ENCODE peak calls at places on chromosomes 13 and 19, in seven cellular contexts. P is lower lobe of right lung, N is prostate gland, H is heart right ventricle, T is mesenchymal stem cell, Z is ovary, M is transverse colon. O is an unnamed sample. For H3K4me1 and H3K36me3, the result is how much of the 10 kb centered on the place peaks cover.

GRCh38 chr19:5595129-5595528 is 27.4 kb upstream of the TINCR start:
- DNase-seq in N (no peak), H (no peak), M (no peak), Z (no peak), P (no peak), T (no peak), O (no peak)

GRCh38 chr13:39910833-39911232 is 255.4 kb downstream of the COG6 start:
- DNase-seq in N (no peak), Z (no peak), M (no peak), T (no peak), P (no peak), H (peak), O (no peak)

GRCh38 chr19:51354742-51355148 is 11.4 kb downstream of the ETFB start:
- DNase-seq in H (no peak), M (no peak), T (peak), N (no peak), Z (no peak), P (no peak), O (no peak)

GRCh38 chr19:29260477-29261317 is 47.7 kb upstream of the UQCRFS1 start:
- DNase-seq in M (no peak), P (no peak), N (no peak), T (no peak), Z (no peak), H (no peak), O (no peak)

GRCh38 chr19:53912653-53913052 is 3.6 kb downstream of the CACNG7 start:
- DNase-seq in T (no peak), N (no peak), P (no peak), M (no peak), Z (no peak), H (no peak), O (no peak)

GRCh38 chr19:8835877-8836276 is 3.7 kb downstream of the MBD3L1 start:
- DNase-seq in N (no peak), T (no peak), H (no peak), M (no peak), Z (no peak), P (no peak), O (no peak)

GRCh38 chr13:30607908-30608307 is 9.8 kb upstream of the USPL1 start:
- DNase-seq in T (no peak), H (no peak), Z (no peak), P (no peak), M (peak), N (no peak), O (no peak)

GRCh38 chr19:52667972-52668371 is 29.8 kb upstream of the ZNF83 start:
- DNase-seq in Z (no peak), M (no peak), N (no peak), P (no peak), T (no peak), H (no peak), O (no peak)

GRCh38 chr13:65336106-65336603 is 1894.0 kb downstream of the PCDH9 start:
- DNase-seq in T (no peak), H (no peak), M (no peak), P (no peak), N (no peak), Z (no peak), O (peak)

GRCh38 chr13:35690546-35690945 is 214.1 kb upstream of the MAB21L1 start:
- DNase-seq in M (no peak), Z (no peak), T (no peak), N (no peak), P (no peak), H (no peak), O (no peak)

GRCh38 chr13:23867027-23867491 is 22.1 kb downstream of the MIPEP start:
- DNase-seq in Z (no peak), M (no peak), T (peak), N (no peak), P (no peak), H (no peak), O (no peak)

GRCh38 chr19:13530720-13531119 is 24.4 kb upstream of the CACNA1A start:
- DNase-seq in T (no peak), P (no peak), H (no peak), N (no peak), M (no peak), Z (no peak), O (no peak)

GRCh38 chr19:20318616-20319015 is 151.6 kb downstream of the ZNF486 start:
- DNase-seq in P (no peak), Z (no peak), N (peak), H (no peak), M (no peak), T (no peak), O (no peak)

GRCh38 chr13:95181586-95181985 is 119.7 kb downstream of the ABCC4 start:
- DNase-seq in N (no peak), Z (no peak), P (no peak), M (no peak), T (peak), H (no peak), O (no peak)

GRCh38 chr19:51346742-51347141 is 4.8 kb upstream of the VSIG10L start:
- DNase-seq in T (no peak), N (no peak), M (no peak), H (no peak), Z (no peak), P (no peak), O (no peak)

GRCh38 chr19:8137425-8137824 is 12.0 kb downstream of the FBN3 start:
- DNase-seq in Z (no peak), T (no peak), H (no peak), N (no peak), M (no peak), P (no peak), O (no peak)

GRCh38 chr19:47582320-47582909 is 9.5 kb upstream of the ZNF541 start:
- DNase-seq in H (no peak), Z (no peak), T (peak), N (no peak), M (no peak), P (no peak), O (no peak)

GRCh38 chr13:40540707-40541044 is 125.8 kb downstream of the FOXO1 start:
- DNase-seq in Z (no peak), T (no peak), N (no peak), P (no peak), M (no peak), H (no peak), O (no peak)

GRCh38 chr13:85373322-85373721 is 425.9 kb downstream of the SLITRK6 start:
- DNase-seq in P (no peak), M (no peak), T (no peak), N (no peak), Z (no peak), H (no peak), O (no peak)

GRCh38 chr19:46180701-46181385 is 32.8 kb downstream of the IGFL2 start:
- DNase-seq in T (no peak), P (no peak), Z (no peak), N (no peak), H (no peak), M (no peak), O (no peak)

GRCh38 chr13:60690607-60691006 is 293.6 kb downstream of the TDRD3 start:
- DNase-seq in Z (no peak), N (no peak), P (no peak), M (no peak), T (no peak), H (no peak), O (no peak)

GRCh38 chr13:36788276-36788675 is 30.7 kb upstream of the RFXAP start:
- DNase-seq in N (no peak), P (no peak), M (no peak), Z (no peak), H (no peak), T (no peak), O (no peak)

GRCh38 chr19:48390188-48391099 is 907 bp downstream of the KDELR1 start:
- DNase-seq in P (peak), M (peak), H (peak), N (peak), Z (peak), T (peak), O (peak)

GRCh38 chr13:72151241-72151640 is 284.2 kb upstream of the DACH1 start:
- DNase-seq in Z (no peak), M (no peak), P (no peak), T (peak), N (no peak), H (no peak), O (no peak)

GRCh38 chr13:44174769-44175425 is 198.7 kb upstream of the SERP2 start:
- DNase-seq in N (no peak), H (no peak), T (peak), Z (no peak), P (no peak), M (no peak), O (no peak)

GRCh38 chr19:2046046-2046907 is 4.8 kb downstream of the MKNK2 start:
- DNase-seq in H (no peak), N (no peak), M (no peak), Z (no peak), T (no peak), P (no peak), O (peak)
- H3K4me1 ChIP-seq in H (half or more), N (half or more), M (half or more), Z (under half), T (half or more), P (half or more), O (under half)

GRCh38 chr13:20105161-20105689 is 55.6 kb downstream of the GJA3 start:
- DNase-seq in T (no peak), Z (no peak), M (no peak), P (no peak), N (no peak), H (no peak), O (no peak)

GRCh38 chr13:20102776-20103175 is 58.1 kb downstream of the GJA3 start:
- DNase-seq in P (no peak), H (no peak), Z (no peak), T (no peak), N (no peak), M (no peak), O (no peak)

GRCh38 chr13:20109037-20109436 is 51.8 kb downstream of the GJA3 start:
- DNase-seq in N (no peak), M (no peak), P (no peak), T (no peak), H (no peak), Z (no peak), O (no peak)

GRCh38 chr13:20101467-20102316 is 59.2 kb downstream of the GJA3 start:
- DNase-seq in P (no peak), Z (no peak), H (no peak), N (no peak), M (no peak), T (no peak), O (no peak)

DNA sequence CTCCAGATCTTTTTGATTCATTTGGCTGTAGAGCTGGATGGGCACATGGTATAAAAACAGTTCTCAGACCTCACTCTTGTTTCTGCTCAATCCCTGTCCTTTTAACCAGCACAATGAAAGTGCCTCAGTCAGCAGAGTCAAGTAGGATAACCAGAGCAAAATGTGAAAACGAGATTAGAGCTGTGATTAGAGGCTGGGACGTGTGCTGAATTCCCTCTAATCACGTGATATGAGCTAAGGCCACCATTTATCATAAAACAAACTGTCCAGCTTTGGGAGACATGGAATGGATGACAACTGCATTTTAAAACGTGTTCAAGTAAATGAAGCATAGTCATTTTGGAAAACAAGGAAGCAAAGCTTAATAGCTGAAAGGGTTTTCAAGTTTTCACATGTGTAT is 54.1 kb downstream of the GJA3 start:
- DNase-seq in Z (no peak), N (no peak), P (no peak), H (no peak), T (no peak), M (no peak), O (no peak)
- H3K4me3 ChIP-seq in Z (no peak), N (no peak), P (no peak), H (no peak), T (no peak), M (no peak), O (no peak)

DNA sequence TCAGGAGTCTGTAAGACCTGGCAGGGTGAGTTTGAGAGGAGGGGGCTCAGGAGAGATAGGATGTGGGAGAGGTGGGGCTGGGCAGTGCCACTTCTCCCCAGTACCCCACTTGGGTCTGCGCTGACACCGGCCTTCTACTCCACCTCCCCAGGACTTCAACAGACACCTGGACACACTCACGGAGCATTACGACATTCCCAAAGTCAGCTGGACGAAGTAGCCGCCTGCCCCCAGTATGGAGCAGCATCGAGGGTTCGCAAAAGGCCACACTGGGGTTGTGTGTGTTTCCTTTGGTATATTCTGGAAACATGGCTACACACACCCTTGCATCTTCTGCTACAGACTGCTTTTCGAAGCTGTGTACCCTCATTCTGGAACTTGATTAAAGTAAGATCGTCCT is 5.5 kb downstream of the FAM32A start:
- DNase-seq in Z (no peak), T (no peak), M (no peak), P (no peak), N (no peak), H (no peak), O (no peak)
- H3K36me3 ChIP-seq in Z (under half), T (half or more), M (under half), P (half or more), N (under half), H (under half), O (under half)

GRCh38 chr13:114325729-114326128 is 11.4 kb downstream of the CHAMP1 start:
- DNase-seq in T (no peak), H (no peak), Z (no peak), M (no peak), N (no peak), P (no peak), O (no peak)
- H3K4me1 ChIP-seq in T (under half), H (under half), Z (under half), M (under half), N (under half), P (under half), O (under half)